ENCODE peak calls at places on chromosomes 6 and 20, in six cellular contexts. O, R, S, J, U and X are unnamed samples.

GRCh38 chr6:153058291-153058690 is 55.8 kb upstream of the MTRF1L start:
- DNase-seq in O (peak), R (no peak), S (no peak), J (no peak), U (no peak), X (peak)

GRCh38 chr6:15511248-15512125 is 151.3 kb downstream of the DTNBP1 start:
- DNase-seq in O (no peak), R (no peak), S (no peak), J (no peak), U (no peak), X (no peak)

GRCh38 chr6:83827050-83827449 is 26.1 kb upstream of the RIPPLY2 start:
- DNase-seq in O (peak), R (no peak), S (no peak), J (no peak), U (no peak), X (no peak)

GRCh38 chr20:610130-611046 is at the start of gene TCF15:
- DNase-seq in O (no peak), R (peak), S (peak), J (no peak), U (no peak), X (no peak)

GRCh38 chr6:33610779-33611421 is 10.2 kb upstream of the ITPR3 start:
- DNase-seq in O (no peak), R (no peak), S (no peak), J (no peak), U (no peak), X (no peak)

GRCh38 chr20:15339264-15339663 is 1001.9 kb upstream of the FLRT3 start:
- DNase-seq in O (no peak), R (no peak), S (no peak), J (no peak), U (no peak), X (no peak)

GRCh38 chr6:87658516-87658915 is 43.5 kb downstream of the AKIRIN2 start:
- DNase-seq in O (no peak), R (no peak), S (no peak), J (no peak), U (no peak), X (no peak)

GRCh38 chr6:169158750-169159149 is 94.9 kb downstream of the THBS2 start:
- DNase-seq in O (no peak), R (peak), S (no peak), J (no peak), U (peak), X (peak)

GRCh38 chr20:19917110-19917509 is 100.1 kb upstream of the NAA20 start:
- DNase-seq in O (no peak), R (no peak), S (no peak), J (no peak), U (no peak), X (no peak)

GRCh38 chr6:118776607-118777549 is 117.1 kb upstream of the ASF1A start:
- DNase-seq in O (peak), R (peak), S (peak), J (no peak), U (peak), X (peak)

GRCh38 chr20:61655591-61655990 is 403.5 kb downstream of the CDH4 start:
- DNase-seq in O (no peak), R (no peak), S (no peak), J (no peak), U (no peak), X (no peak)

GRCh38 chr6:28356666-28357020 is 6.9 kb downstream of the ZKSCAN3 start:
- DNase-seq in O (no peak), R (no peak), S (no peak), J (no peak), U (no peak), X (no peak)

GRCh38 chr20:23879811-23880374 is 345 bp upstream of the CST5 start:
- DNase-seq in O (no peak), R (peak), S (no peak), J (no peak), U (no peak), X (no peak)

GRCh38 chr20:23879328-23879798 is at the start of gene CST5:
- DNase-seq in O (no peak), R (no peak), S (no peak), J (no peak), U (no peak), X (no peak)

GRCh38 chr20:23878787-23879186 is 761 bp downstream of the CST5 start:
- DNase-seq in O (no peak), R (no peak), S (no peak), J (no peak), U (no peak), X (no peak)

GRCh38 chr20:23880426-23880825 is 878 bp upstream of the CST5 start:
- DNase-seq in O (no peak), R (no peak), S (no peak), J (no peak), U (peak), X (peak)

DNA sequence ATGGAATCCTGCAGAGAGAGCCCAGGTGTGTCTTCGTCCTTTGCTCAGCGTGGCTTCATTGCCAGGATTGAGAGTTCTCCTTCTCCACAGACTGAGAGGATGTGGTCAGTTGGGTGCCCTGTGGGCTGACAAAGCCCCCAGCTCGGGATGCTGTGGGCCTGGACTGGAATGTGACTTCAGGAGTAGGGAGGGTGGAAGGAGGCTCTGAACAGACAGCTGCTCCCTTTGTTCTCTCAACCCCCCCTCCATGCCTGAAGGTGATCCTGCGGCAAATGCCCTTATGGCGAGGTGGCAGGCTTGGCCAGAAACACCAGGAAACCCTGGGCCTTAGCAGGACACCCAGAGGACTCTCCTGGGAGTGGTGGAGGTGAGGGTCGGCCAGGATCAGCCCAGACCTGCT is 1.8 kb upstream of the CST5 start:
- DNase-seq in O (no peak), R (no peak), S (no peak), J (no peak), U (no peak), X (no peak)
- H3K27ac ChIP-seq in O (no peak), R (no peak), S (no peak), J (no peak), U (no peak), X (no peak)

GRCh38 chr6:165206798-165207197 is 102.6 kb downstream of the C6orf118 start:
- DNase-seq in O (no peak), R (no peak), S (no peak), J (no peak), U (no peak), X (no peak)
- H3K18ac ChIP-seq in O (no peak), R (no peak), S (no peak), J (no peak), U (no peak), X (no peak)

DNA sequence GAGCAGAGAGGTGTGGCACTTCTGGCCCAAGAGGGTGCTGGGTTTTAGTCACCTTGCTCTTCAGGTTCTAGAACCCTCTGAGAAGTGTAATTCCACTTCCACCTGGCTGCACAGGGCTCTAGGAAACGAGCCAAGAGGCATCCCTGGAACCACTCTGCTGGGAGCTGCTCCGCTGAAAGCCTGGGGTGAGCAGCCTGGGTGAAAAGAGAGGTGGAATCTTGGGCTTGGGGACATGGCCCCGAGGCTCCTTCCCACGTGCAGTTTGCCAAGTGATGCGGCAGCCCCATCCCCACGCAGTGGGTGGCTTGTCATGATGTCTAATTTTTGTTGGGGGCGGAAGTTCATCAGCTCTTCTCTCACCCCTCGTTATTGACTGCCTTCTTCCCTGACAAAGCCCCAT is 32.8 kb downstream of the PPP1R16B start:
- DNase-seq in O (no peak), R (no peak), S (no peak), J (no peak), U (no peak), X (no peak)
- H3K27ac ChIP-seq in O (no peak), R (no peak), S (no peak), J (no peak), U (no peak), X (no peak)

GRCh38 chr6:20403080-20403765 is 1.5 kb downstream of the E2F3 start:
- DNase-seq in O (peak), R (peak), S (peak), J (peak), U (peak), X (peak)
- H3K18ac ChIP-seq in O (peak), R (peak), S (peak), J (peak), U (peak), X (peak)

GRCh38 chr6:37485259-37485658 is 14.4 kb downstream of the CCDC167 start:
- DNase-seq in O (no peak), R (peak), S (peak), J (no peak), U (no peak), X (no peak)

GRCh38 chr6:37486440-37486839 is 13.3 kb downstream of the CCDC167 start:
- DNase-seq in O (no peak), R (no peak), S (no peak), J (no peak), U (no peak), X (no peak)

GRCh38 chr6:37483917-37484785 is 15.5 kb downstream of the CCDC167 start:
- DNase-seq in O (peak), R (peak), S (peak), J (peak), U (peak), X (peak)

GRCh38 chr6:37483502-37483901 is 16.2 kb downstream of the CCDC167 start:
- DNase-seq in O (no peak), R (no peak), S (no peak), J (no peak), U (no peak), X (no peak)

DNA sequence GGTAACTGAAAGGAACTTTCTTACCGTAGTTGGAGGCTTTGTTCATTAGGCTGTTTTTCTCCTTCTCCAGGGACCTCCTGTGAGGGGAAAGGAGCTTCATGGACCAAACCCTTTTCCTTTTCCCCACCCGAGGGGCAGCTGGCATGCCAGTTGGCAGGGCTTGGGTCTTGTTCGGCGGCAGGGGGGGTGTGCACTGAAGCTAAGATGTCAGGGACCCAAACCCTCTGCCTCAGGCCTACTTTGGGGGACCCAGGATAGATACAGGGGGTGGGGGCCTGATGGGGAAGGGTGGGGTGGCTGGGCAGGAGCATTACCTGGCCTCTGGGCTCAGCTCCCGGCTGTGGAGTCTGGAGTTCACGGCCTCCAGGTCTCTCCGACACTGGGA is 14.9 kb downstream of the CCDC167 start:
- DNase-seq in O (no peak), R (no peak), S (no peak), J (no peak), U (no peak), X (no peak)
- H3K27ac ChIP-seq in O (no peak), R (no peak), S (no peak), J (no peak), U (no peak), X (no peak)

GRCh38 chr6:102015431-102015830 is 621.9 kb downstream of the GRIK2 start:
- DNase-seq in O (no peak), R (no peak), S (no peak), J (no peak), U (no peak), X (no peak)
- H3K18ac ChIP-seq in O (no peak), R (no peak), S (no peak), J (no peak), U (no peak), X (no peak)

DNA sequence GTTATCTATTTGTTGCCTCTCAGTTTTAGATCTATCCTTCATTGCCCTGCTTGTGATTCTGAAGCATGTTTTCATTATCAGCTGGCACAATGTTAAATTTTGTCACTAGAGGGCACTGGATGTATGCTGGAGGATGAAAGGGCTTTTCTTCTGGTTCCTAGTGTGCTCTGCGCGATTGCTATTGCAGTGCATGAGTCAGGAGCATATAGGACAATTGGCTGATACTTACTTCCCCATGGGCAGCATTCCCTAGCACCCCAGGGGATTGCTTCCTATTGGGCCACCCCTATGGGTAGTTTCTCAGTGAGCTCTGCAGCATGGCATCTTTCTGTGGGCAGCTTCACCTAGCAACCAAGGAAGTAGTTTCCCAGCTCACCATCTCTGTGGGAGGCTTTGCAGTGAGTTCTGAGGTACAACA is 280.3 kb upstream of the SYNCRIP start:
- DNase-seq in O (peak), R (peak), S (peak), J (peak), U (peak), X (peak)
- H3K27ac ChIP-seq in O (no peak), R (no peak), S (no peak), J (no peak), U (no peak), X (no peak)

GRCh38 chr20:9507544-9508239 is 6.7 kb upstream of the LAMP5 start:
- DNase-seq in O (no peak), R (peak), S (peak), J (no peak), U (no peak), X (no peak)
- H3K18ac ChIP-seq in O (no peak), R (no peak), S (no peak), J (no peak), U (no peak), X (no peak)

DNA sequence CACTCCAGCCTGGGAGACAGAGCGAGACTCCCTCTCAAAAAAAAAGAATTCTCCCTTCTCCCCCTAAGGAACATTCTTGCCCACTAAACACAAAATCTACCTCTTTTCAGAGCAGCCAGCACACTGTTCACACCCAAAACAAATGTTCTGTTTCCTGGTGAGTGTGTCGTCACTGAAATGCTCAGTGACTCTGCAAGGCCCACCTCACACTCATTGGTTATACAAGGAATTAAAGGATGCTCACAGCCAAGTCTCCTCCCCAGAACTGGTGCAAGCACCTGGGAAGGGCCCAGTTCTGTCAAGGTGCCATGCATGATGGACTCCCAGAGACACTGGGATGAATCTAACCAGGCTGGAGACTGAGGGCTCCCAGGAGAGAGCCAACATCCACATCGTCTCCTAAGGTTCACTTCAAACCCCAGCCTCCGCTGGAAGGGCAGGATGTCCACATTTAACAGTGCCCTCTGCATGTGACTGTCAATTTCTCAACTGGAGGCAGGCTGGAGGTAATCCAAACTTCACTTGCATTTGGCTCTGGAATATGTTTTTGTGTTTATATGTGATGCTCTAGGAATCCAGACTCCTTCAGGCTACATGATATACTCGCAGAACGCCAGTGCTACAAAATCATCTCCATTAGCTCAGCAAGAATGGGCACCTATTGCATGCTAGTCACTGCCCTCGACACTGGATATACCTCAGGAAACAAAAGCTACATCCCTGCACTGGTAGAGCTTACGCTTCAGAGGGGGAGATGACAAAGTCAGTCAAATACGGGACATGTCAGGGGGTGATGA is 7.1 kb downstream of the RRBP1 start:
- DNase-seq in O (no peak), R (no peak), S (no peak), J (no peak), U (no peak), X (peak)
- H3K27ac ChIP-seq in O (no peak), R (no peak), S (no peak), J (no peak), U (no peak), X (peak)

DNA sequence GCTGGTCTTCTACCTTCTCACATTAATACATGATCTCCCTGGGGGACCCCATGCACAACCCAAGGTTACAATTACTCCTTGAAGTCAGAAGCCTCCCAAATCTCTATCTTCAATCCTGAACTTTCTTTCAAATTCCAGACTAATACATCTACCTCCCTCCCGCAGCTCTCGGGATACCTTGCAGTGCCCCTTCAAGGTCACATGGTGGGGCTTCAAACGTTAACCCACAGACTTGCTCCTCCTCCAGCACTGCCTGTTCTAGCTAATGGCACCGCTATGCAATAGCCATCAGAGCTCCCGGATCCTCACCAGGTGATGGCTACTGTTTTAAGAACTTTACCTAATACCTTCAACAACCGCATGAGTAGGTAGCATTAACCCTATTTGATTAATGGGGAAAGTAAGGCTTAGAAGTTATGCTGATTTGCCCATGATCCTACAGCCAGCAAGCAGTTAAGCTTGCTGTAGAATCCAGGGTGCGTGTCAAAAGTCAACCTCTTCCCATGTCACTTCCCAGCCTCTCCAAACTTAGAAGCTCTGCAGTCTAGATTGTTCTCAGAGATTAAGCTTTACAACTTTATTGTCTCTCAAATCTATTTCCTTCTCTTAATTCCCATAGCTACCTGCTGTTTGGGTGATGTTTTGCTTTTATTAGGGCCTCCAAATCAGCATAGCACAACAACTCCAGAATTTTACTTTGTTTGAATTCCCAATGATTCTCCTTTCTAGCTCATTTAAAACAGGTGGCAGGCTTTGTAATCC is 44.7 kb downstream of the PLAGL1 start:
- DNase-seq in O (no peak), R (peak), S (peak), J (no peak), U (no peak), X (no peak)
- H3K18ac ChIP-seq in O (no peak), R (no peak), S (no peak), J (no peak), U (no peak), X (no peak)